ENCODE peak calls at places on chromosomes 2 and 18, in four cellular contexts. S is Karpas-422, P is OCI-LY7, I is PC-3. O is an unnamed sample.

GRCh38 chr2:204282525-204282924 is 262.8 kb upstream of the PARD3B start:
- DNase-seq in P (no peak), S (no peak), I (no peak), O (no peak)

GRCh38 chr2:121561617-121562268 is 31.1 kb downstream of the RNU4ATAC start:
- DNase-seq in S (no peak), P (no peak), I (peak), O (no peak)

GRCh38 chr2:24084386-24085375 is at the start of gene TP53I3:
- DNase-seq in I (peak), S (peak), P (peak), O (peak)

GRCh38 chr2:218881744-218882462 is 1.3 kb downstream of the WNT10A start:
- DNase-seq in P (no peak), I (no peak), S (no peak), O (no peak)

GRCh38 chr2:53515435-53516332 is 251.9 kb upstream of the CHAC2 start:
- DNase-seq in P (no peak), I (peak), S (peak), O (no peak)

GRCh38 chr2:24871852-24872323 is 48.1 kb downstream of the ADCY3 start:
- DNase-seq in P (no peak), I (no peak), S (no peak), O (no peak)

GRCh38 chr2:189254268-189254883 is 74.8 kb upstream of the COL5A2 start:
- DNase-seq in P (no peak), S (no peak), I (peak), O (no peak)

GRCh38 chr18:21163647-21164625 is 52.3 kb upstream of the ROCK1 start:
- DNase-seq in S (no peak), P (no peak), I (peak), O (no peak)

GRCh38 chr18:59540819-59541218 is 156.4 kb downstream of the CCBE1 start:
- DNase-seq in S (no peak), I (no peak), P (no peak), O (no peak)

GRCh38 chr2:126979604-126980003 is 80.9 kb downstream of the TEX51 start:
- DNase-seq in P (no peak), I (no peak), S (no peak), O (no peak)

GRCh38 chr2:206241767-206242166 is 32.7 kb upstream of the ZDBF2 start:
- DNase-seq in I (no peak), P (no peak), S (no peak), O (no peak)

GRCh38 chr18:3998698-3999333 is 456.3 kb downstream of the DLGAP1 start:
- DNase-seq in I (peak), P (peak), S (peak), O (peak)

GRCh38 chr2:229901819-229902218 is 20.0 kb downstream of the TRIP12 start:
- DNase-seq in S (no peak), P (no peak), I (peak), O (no peak)

GRCh38 chr18:36633961-36634412 is 194.8 kb downstream of the TPGS2 start:
- DNase-seq in P (no peak), I (no peak), S (no peak), O (no peak)

GRCh38 chr18:46343940-46344372 is 239.8 kb downstream of the HAUS1 start:
- DNase-seq in P (peak), I (peak), S (peak), O (peak)

GRCh38 chr2:196703660-196704209 is 64.2 kb downstream of the CCDC150 start:
- DNase-seq in I (no peak), S (no peak), P (no peak), O (no peak)

GRCh38 chr2:51812138-51812866 is 780.4 kb upstream of the NRXN1 start:
- DNase-seq in S (no peak), I (peak), P (no peak), O (no peak)

GRCh38 chr2:190636362-190636761 is 12.5 kb upstream of the NAB1 start:
- DNase-seq in I (peak), P (no peak), S (no peak), O (no peak)

GRCh38 chr2:190765386-190766173 is 115.0 kb upstream of the GLS start:
- DNase-seq in P (no peak), S (no peak), I (peak), O (no peak)

GRCh38 chr18:28684746-28685145 is 507.8 kb upstream of the CDH2 start:
- DNase-seq in P (no peak), S (no peak), I (no peak), O (no peak)

GRCh38 chr18:70355620-70356385 is 67.0 kb downstream of the SOCS6 start:
- DNase-seq in P (no peak), S (no peak), I (no peak), O (no peak)

GRCh38 chr2:168801961-168802824 is at the start of gene NOSTRIN:
- DNase-seq in P (no peak), S (no peak), I (peak), O (no peak)

GRCh38 chr18:12946549-12947354 is 1.1 kb upstream of the SEH1L start:
- DNase-seq in I (peak), P (peak), S (peak), O (peak)

GRCh38 chr18:48609820-48610815 is 71.3 kb downstream of the CTIF start:
- DNase-seq in I (no peak), S (no peak), P (no peak), O (no peak)

GRCh38 chr2:222655406-222655747 is 515 bp downstream of the FARSB start:
- DNase-seq in I (peak), S (peak), P (peak), O (no peak)

GRCh38 chr2:135005753-135006152 is 41.5 kb downstream of the MAP3K19 start:
- DNase-seq in P (no peak), I (no peak), S (no peak), O (no peak)

GRCh38 chr18:48850891-48851302 is 99.9 kb downstream of the SMAD7 start:
- DNase-seq in P (no peak), S (no peak), I (no peak), O (no peak)

GRCh38 chr2:19070866-19071265 is 287.6 kb downstream of the OSR1 start:
- DNase-seq in I (peak), P (no peak), S (no peak), O (no peak)

GRCh38 chr2:133171396-133172004 is 396.8 kb downstream of the NCKAP5 start:
- DNase-seq in I (peak), S (peak), P (peak), O (peak)

GRCh38 chr2:221075203-221075602 is 496.9 kb downstream of the EPHA4 start:
- DNase-seq in S (no peak), I (peak), P (no peak), O (no peak)

GRCh38 chr2:174682578-174683391 is 81.5 kb downstream of the CHRNA1 start:
- DNase-seq in S (peak), I (no peak), P (no peak), O (peak)

GRCh38 chr2:10238991-10239485 is 63.7 kb upstream of the HPCAL1 start:
- DNase-seq in I (no peak), S (no peak), P (no peak), O (no peak)

GRCh38 chr2:29260151-29260772 is 145.0 kb downstream of the CLIP4 start:
- DNase-seq in S (no peak), P (no peak), I (peak), O (no peak)

GRCh38 chr2:210756821-210757220 is 200.4 kb downstream of the CPS1 start:
- DNase-seq in I (peak), S (no peak), P (no peak), O (no peak)

GRCh38 chr2:230811508-230811907 is 53.2 kb upstream of the ITM2C start:
- DNase-seq in P (no peak), I (no peak), S (no peak), O (no peak)

GRCh38 chr2:144430722-144431163 is 89.2 kb downstream of the ZEB2 start:
- DNase-seq in P (peak), I (no peak), S (no peak), O (no peak)

GRCh38 chr2:136246086-136246669 is 128.2 kb upstream of the CXCR4 start:
- DNase-seq in I (no peak), S (no peak), P (peak), O (no peak)

GRCh38 chr2:37881397-37881796 is 43.7 kb upstream of the RMDN2 start:
- DNase-seq in I (no peak), S (no peak), P (no peak), O (no peak)

GRCh38 chr2:149236413-149236812 is 94.0 kb upstream of the LYPD6 start:
- DNase-seq in S (no peak), I (no peak), P (no peak), O (no peak)
- H3K4me2 ChIP-seq in S (no peak), I (no peak), P (no peak), O (no peak)

DNA sequence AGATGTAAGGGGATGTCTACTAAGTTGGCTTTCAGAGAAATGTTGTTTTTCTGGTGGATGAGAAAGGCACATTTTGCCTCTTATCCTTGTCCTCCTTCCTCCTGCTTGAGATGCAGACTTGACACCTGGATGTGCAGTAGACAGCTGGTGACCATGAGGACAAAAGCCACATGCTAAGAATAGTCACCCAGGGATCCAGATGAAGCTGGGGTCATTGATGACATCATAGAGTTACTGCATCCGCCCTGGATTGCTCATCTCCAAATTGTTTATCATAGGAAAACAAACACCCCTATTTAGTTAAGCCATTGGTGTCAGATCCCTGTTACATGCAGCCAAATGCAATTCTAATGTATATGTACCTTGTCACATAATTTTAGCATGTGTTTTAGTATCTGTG is 16.3 kb upstream of the SLC1A4 start:
- DNase-seq in S (no peak), I (no peak), P (no peak), O (no peak)
- H3K4me2 ChIP-seq in S (peak), I (no peak), P (no peak), O (no peak)

DNA sequence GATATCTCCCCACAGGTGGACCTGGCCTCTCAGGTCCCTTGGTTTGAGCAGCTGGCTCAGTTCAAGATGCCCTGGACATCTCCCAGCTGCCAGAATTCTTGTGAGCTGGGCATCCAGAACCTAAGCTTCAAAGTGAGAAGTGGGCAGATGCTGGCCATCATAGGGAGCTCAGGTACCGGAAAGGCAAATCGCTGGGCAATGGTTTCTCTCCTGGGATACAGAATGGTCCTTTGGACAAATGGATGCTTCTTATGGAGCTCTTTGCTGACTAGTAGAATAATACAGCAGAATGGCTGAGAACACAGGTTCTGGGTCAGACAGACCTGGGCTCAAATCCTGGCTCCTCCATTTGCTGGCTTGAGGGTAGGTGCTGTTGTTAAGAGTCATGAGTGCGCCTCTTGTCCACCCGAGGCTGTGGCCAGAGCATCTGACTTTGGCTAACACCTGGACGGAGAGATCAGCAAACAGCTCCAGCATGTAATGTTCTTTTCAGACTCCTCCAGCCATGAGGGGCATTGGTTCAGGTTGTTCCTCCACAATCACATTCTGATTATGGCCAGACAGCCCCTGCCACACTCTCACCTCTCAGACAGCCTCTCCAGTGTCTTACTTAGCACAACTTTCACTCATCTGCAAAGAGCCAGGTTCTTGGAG is 7.5 kb downstream of the ABCG8 start:
- DNase-seq in S (no peak), P (no peak), I (no peak), O (no peak)
- H3K4me2 ChIP-seq in S (no peak), P (no peak), I (no peak), O (no peak)

DNA sequence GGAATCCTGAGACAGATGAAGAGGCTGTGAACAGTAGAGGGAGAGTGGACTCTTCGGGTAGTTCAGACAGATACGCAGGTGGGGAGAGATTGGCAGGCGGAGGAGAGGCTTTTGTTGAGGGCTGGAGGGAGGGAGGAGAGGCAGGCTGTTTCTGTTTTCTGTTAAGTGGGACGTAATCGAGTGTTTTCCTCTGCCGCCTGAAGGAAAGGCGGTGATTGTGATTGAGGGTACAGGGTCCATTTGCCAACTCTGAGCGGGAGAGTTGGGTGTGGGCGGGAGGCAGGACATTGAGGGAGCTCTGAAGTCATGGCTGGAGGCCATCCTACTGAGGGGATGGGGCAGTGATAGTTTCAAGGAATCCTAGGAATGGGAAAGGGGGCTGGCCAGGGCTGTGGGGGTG is 167.3 kb downstream of the AGAP1 start:
- DNase-seq in P (no peak), S (no peak), I (no peak), O (no peak)
- H3K4me2 ChIP-seq in P (no peak), S (no peak), I (no peak), O (no peak)

GRCh38 chr2:113890253-113891235 is 655 bp downstream of the ACTR3 start:
- DNase-seq in P (peak), S (peak), I (peak), O (peak)
- H3K4me2 ChIP-seq in P (peak), S (peak), I (peak), O (peak)

DNA sequence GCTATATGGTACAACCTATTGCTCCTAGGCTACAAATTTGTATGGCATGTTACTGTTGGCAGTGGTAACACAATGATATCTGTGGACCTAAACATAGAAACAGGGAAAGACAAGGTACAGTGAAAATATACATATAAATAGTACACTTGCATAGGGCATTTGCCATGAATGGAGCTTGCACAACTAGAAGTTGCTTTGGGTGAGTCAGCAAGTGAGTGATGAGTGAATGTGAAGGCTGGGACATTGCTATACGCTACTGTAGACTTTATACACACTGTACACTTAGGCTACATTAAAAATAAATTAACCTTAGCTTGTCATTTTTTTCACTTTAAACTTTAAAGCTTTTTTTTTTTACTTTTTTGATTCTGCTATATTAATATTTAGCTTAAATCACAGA is 500.0 kb upstream of the SETBP1 start:
- DNase-seq in P (no peak), S (no peak), I (peak), O (no peak)
- H3K4me2 ChIP-seq in P (no peak), S (no peak), I (no peak), O (no peak)

GRCh38 chr2:62302763-62303435 is 107.0 kb downstream of the B3GNT2 start:
- DNase-seq in S (no peak), P (no peak), I (no peak), O (no peak)

GRCh38 chr2:62305421-62306176 is 109.7 kb downstream of the B3GNT2 start:
- DNase-seq in S (no peak), P (no peak), I (no peak), O (no peak)

GRCh38 chr2:62303818-62304217 is 107.9 kb downstream of the B3GNT2 start:
- DNase-seq in P (no peak), S (no peak), I (no peak), O (no peak)

GRCh38 chr2:62306751-62307468 is 111.0 kb downstream of the B3GNT2 start:
- DNase-seq in S (no peak), P (peak), I (peak), O (peak)

GRCh38 chr2:62304429-62305417 is 108.8 kb downstream of the B3GNT2 start:
- DNase-seq in S (no peak), I (peak), P (peak), O (peak)
- H3K4me2 ChIP-seq in S (no peak), I (peak), P (peak), O (peak)

DNA sequence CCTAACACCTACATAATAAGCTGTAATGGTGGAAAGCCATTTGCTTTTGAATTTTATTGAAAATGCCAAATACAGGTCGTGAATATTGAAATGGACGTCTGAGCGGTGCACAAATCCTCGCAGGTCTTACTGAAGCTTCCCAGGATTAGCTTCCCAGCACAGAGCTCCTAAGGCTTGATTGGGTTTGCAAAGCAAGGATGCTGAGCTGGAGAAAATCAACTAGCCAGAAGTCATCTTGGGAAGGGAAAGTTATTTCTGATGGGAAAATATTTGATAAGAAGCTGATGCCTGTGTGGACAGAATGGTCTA is 40.9 kb upstream of the DAPL1 start:
- DNase-seq in S (no peak), I (no peak), P (no peak), O (no peak)
- H3K4me2 ChIP-seq in S (no peak), I (no peak), P (no peak), O (no peak)